ENCODE peak calls at places on chromosome 1, in five cellular contexts. S is A549, R is K562, P is HepG2, D is GM12878. U is an unnamed sample.

GRCh38 chr1:17122449-17123194 is 3.4 kb upstream of the PADI2 start:
- DNase-seq in S (peak), R (no peak), P (peak), D (no peak), U (no peak)

GRCh38 chr1:186925881-186926676 is 97.3 kb downstream of the PLA2G4A start:
- DNase-seq in S (no peak), R (no peak), P (no peak), D (no peak), U (no peak)

GRCh38 chr1:57857809-57858208 is 433.9 kb upstream of the DAB1 start:
- DNase-seq in S (no peak), R (no peak), P (no peak), D (no peak), U (no peak)

GRCh38 chr1:170707959-170708666 is 44.2 kb downstream of the PRRX1 start:
- DNase-seq in S (peak), R (no peak), P (peak), D (no peak), U (no peak)

GRCh38 chr1:231139125-231139649 is 22.7 kb upstream of the TRIM67 start:
- DNase-seq in S (peak), R (no peak), P (no peak), D (no peak), U (no peak)

GRCh38 chr1:65505547-65506325 is 85.3 kb downstream of the LEPR start:
- DNase-seq in S (no peak), R (no peak), P (no peak), D (no peak), U (no peak)

GRCh38 chr1:181159451-181160151 is 71.1 kb downstream of the IER5 start:
- DNase-seq in S (no peak), R (no peak), P (no peak), D (no peak), U (no peak)

GRCh38 chr1:172141351-172142000 is 279.0 kb upstream of the C1orf105 start:
- DNase-seq in S (no peak), R (no peak), P (no peak), D (no peak), U (no peak)

GRCh38 chr1:200473698-200474371 is 64.0 kb upstream of the ZNF281 start:
- DNase-seq in S (no peak), R (no peak), P (no peak), D (peak), U (no peak)

GRCh38 chr1:17392199-17392740 is 20.3 kb downstream of the PADI6 start:
- DNase-seq in S (no peak), R (no peak), P (no peak), D (no peak), U (no peak)

GRCh38 chr1:244325056-244325764 is 126.5 kb downstream of the ADSS2 start:
- DNase-seq in S (no peak), R (no peak), P (no peak), D (peak), U (no peak)

GRCh38 chr1:11938722-11939526 is 4.4 kb downstream of the PLOD1 start:
- DNase-seq in S (no peak), R (peak), P (no peak), D (no peak), U (no peak)

GRCh38 chr1:1942753-1943656 is 23.9 kb upstream of the TMEM52 start:
- DNase-seq in S (no peak), R (no peak), P (peak), D (no peak), U (no peak)

GRCh38 chr1:2088434-2088833 is 38.2 kb downstream of the PRKCZ start:
- DNase-seq in S (no peak), R (no peak), P (no peak), D (no peak), U (no peak)

GRCh38 chr1:50976111-50976889 is 6.3 kb downstream of the CDKN2C start:
- DNase-seq in S (peak), R (peak), P (no peak), D (no peak), U (no peak)

GRCh38 chr1:21344750-21345443 is 54.6 kb upstream of the ECE1 start:
- DNase-seq in S (no peak), R (peak), P (no peak), D (no peak), U (peak)

GRCh38 chr1:18649713-18650370 is 19.2 kb downstream of the PAX7 start:
- DNase-seq in S (no peak), R (no peak), P (no peak), D (no peak), U (no peak)

GRCh38 chr1:214314178-214314843 is 33.4 kb downstream of the SMYD2 start:
- DNase-seq in S (no peak), R (no peak), P (no peak), D (no peak), U (no peak)

GRCh38 chr1:212098771-212099170 is 63.2 kb downstream of the DTL start:
- DNase-seq in S (no peak), R (no peak), P (no peak), D (no peak), U (no peak)

GRCh38 chr1:246271516-246271915 is 235.6 kb downstream of the SMYD3 start:
- DNase-seq in S (no peak), R (no peak), P (no peak), D (no peak), U (no peak)

GRCh38 chr1:161258439-161259386 is at the start of gene PCP4L1:
- DNase-seq in S (peak), R (no peak), P (no peak), D (no peak), U (peak)

GRCh38 chr1:66412689-66413088 is 121.3 kb upstream of the SGIP1 start:
- DNase-seq in S (no peak), R (no peak), P (no peak), D (no peak), U (no peak)

GRCh38 chr1:212515329-212515760 is 82.6 kb downstream of the NENF start:
- DNase-seq in S (no peak), R (no peak), P (no peak), D (no peak), U (no peak)

GRCh38 chr1:74010206-74010605 is 187.8 kb downstream of the LRRIQ3 start:
- DNase-seq in S (no peak), R (no peak), P (peak), D (no peak), U (peak)

GRCh38 chr1:159924025-159924790 is 1.1 kb downstream of the TAGLN2 start:
- DNase-seq in S (peak), R (peak), P (peak), D (no peak), U (no peak)
- TF ChIP-seq ESRRA in S (no peak), R (peak), P (no peak), D (no peak), U (no peak)

DNA sequence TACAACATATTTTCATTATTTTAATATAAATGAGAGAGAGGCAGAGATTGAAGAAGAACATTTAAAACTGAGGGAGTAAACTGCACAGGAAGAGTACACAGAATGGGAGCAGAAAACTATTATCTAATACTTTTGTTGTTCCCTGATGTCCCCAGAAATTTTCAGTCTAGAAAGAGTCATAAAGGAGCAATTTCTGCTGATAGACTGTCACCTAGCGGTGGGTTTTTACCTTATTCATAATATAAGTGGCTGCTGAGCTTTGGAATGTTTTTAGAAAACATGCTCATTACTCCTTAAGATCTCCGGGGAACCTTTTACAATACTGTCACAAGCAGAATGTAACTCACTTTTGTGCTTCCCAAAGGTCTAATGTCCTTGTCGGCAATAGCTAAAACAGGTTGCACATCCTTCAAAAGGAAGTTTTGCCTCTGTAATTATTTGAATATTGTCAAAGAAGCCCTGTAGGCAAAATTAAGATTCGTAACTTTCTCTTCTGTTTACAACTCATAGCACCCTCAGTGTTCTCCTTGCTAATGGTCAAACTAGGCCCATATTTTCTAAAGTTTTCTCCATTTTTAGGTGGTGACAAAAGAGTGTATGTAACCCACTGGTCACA is 4.9 kb upstream of the NPL start:
- DNase-seq in S (peak), R (peak), P (peak), D (no peak), U (no peak)
- TF ChIP-seq ESRRA in S (no peak), R (no peak), P (no peak), D (no peak), U (no peak)

GRCh38 chr1:147542549-147542857 is 1.2 kb downstream of the BCL9 start:
- DNase-seq in S (no peak), R (no peak), P (no peak), D (no peak), U (no peak)

GRCh38 chr1:147539122-147539575 is 2.2 kb upstream of the BCL9 start:
- DNase-seq in S (peak), R (peak), P (peak), D (no peak), U (no peak)

GRCh38 chr1:147547065-147547464 is 5.8 kb downstream of the BCL9 start:
- DNase-seq in S (no peak), R (no peak), P (no peak), D (no peak), U (no peak)

GRCh38 chr1:147545133-147545532 is 3.8 kb downstream of the BCL9 start:
- DNase-seq in S (no peak), R (no peak), P (no peak), D (peak), U (peak)

DNA sequence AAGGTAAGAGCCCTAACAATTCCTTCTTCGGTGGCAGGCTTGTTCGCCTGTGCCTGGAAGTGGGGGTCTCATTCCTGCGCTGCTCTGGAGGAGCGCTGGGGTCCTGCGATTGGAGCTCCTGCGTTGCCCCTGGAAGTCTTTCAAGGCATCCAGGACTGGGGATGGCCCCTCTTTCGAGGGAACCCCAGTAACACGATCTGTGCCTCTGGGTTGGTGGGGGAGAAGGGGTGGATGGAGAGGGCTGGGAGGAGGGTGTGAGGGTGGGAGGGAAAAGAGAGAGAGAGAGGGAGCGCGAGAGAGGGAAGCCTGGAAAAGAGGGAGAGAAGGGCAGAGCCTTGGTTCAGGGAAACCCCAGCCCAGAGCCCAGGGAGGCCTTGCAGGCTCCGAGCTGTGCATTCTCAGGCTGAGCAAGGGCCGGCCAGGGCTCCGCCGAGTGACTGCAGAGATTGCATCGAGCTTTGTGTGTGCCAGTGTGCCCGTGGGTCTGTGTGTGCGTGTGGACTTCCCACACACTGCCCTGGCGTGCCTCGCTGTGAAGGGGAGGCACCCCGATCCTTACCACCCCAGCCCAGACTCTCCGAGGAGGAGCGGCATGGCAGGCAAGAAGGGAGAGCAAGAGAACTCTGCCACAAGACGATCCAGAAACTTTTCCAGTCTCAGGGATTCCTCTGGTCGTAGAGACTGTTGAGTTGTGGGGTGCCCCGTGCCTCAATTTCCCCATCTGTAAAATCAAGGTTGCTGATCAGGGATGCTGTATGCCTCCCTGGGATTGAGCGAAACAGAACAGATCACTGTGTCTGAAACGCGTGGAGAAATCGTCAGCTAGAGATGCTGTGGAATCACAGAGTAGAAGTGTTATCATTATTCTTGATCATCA is 609 bp downstream of the BCL9 start:
- DNase-seq in S (no peak), R (no peak), P (no peak), D (no peak), U (peak)
- TF ChIP-seq ESRRA in S (no peak), R (no peak), P (no peak), D (no peak), U (no peak)

DNA sequence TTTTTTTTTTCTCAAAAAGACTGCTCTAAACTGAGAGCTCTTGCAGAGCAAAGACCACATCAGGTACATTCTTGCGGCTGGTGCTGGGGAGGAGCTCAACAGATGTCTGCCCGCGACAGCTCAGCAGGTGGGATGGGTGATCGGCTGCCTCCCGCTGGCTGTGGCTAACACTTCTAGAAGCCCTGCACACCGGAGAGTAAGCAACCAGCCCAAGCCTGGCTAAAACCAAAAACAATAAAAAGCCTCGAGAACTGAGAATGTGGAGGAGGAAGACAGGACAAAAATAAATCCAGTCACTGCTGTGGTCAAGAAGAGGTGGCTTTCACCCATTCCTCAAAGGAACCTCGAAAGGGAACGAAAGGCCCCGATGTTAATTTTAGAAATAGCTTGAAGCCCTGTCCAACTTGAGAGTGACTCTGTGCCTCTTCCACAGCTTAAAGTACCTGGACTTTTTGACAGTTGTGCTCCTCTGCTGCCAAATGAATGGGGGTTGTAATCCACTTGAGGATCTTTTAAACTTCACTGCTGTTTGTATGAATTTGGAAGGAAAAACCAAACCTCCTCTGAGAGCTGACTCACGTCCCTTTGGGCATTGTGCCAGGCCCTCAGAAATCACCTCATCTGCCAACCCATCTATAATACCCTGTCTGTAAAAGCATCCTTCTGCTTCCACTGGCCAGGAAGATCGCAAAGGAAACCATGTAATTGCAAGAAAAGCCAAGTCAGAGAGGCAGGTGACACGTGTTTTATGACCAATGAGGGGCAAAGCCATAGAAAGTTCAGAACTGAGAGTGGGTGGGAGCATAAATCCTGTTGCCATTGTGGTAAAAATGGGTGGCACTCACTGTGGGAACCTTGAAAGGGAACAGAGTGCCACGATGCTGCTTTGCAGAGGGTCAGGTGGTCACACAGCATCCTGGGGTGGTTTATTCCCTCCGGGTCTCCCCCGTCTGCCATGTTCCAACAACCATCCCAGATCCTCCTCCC is 78.5 kb downstream of the KCNN3 start:
- DNase-seq in S (no peak), R (no peak), P (no peak), D (peak), U (no peak)
- TF ChIP-seq ESRRA in S (no peak), R (no peak), P (no peak), D (no peak), U (no peak)

GRCh38 chr1:223772771-223773160 is 60.4 kb downstream of the CAPN2 start:
- DNase-seq in S (no peak), R (no peak), P (no peak), D (no peak), U (no peak)
- TF ChIP-seq ESRRA in S (no peak), R (no peak), P (no peak), D (no peak), U (no peak)

GRCh38 chr1:30509670-30510069 is 213.7 kb downstream of the MATN1 start:
- DNase-seq in S (no peak), R (no peak), P (no peak), D (no peak), U (no peak)

GRCh38 chr1:30511563-30512252 is 211.7 kb downstream of the MATN1 start:
- DNase-seq in S (peak), R (no peak), P (no peak), D (no peak), U (no peak)

GRCh38 chr1:30512253-30512921 is 211.0 kb downstream of the MATN1 start:
- DNase-seq in S (no peak), R (no peak), P (no peak), D (no peak), U (peak)

GRCh38 chr1:30512922-30513265 is 210.5 kb downstream of the MATN1 start:
- DNase-seq in S (no peak), R (no peak), P (no peak), D (no peak), U (no peak)

DNA sequence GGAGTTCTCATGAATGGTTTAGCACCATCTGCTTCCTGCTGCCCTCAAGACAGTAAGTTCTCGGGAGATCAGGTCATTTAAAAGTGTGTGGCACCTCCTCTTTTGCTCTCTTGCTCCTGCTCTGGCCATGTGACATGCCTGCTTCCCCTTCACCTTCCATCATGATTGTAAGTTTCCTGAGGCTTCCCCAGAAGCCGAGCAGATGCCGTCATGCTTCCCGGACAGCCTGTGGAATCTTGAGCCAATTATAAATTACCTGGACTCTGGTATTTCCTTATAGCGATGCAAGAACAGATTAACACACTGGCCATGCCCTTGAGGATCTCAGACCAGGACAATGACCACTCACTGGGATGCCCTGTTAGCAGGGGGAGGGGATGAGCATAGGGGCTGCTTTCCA is 212.3 kb downstream of the MATN1 start:
- DNase-seq in S (no peak), R (no peak), P (no peak), D (no peak), U (no peak)
- TF ChIP-seq ESRRA in S (no peak), R (no peak), P (no peak), D (no peak), U (no peak)

GRCh38 chr1:225354906-225355305 is 72.9 kb downstream of the LBR start:
- DNase-seq in S (no peak), R (no peak), P (no peak), D (no peak), U (no peak)
- TF ChIP-seq ESRRA in S (no peak), R (no peak), P (no peak), D (no peak), U (no peak)

GRCh38 chr1:78102082-78102481 is 56.3 kb downstream of the GIPC2 start:
- DNase-seq in S (peak), R (no peak), P (no peak), D (no peak), U (no peak)
- TF ChIP-seq ESRRA in S (no peak), R (no peak), P (no peak), D (no peak), U (no peak)

GRCh38 chr1:111565079-111565478 is 54.5 kb upstream of the RAP1A start:
- DNase-seq in S (no peak), R (no peak), P (no peak), D (no peak), U (no peak)
- TF ChIP-seq ESRRA in S (no peak), R (no peak), P (no peak), D (no peak), U (no peak)

GRCh38 chr1:234530641-234531040 is 51.7 kb upstream of the TARBP1 start:
- DNase-seq in S (no peak), R (no peak), P (no peak), D (no peak), U (no peak)

GRCh38 chr1:234529095-234529494 is 50.1 kb upstream of the TARBP1 start:
- DNase-seq in S (no peak), R (no peak), P (no peak), D (no peak), U (no peak)

GRCh38 chr1:234527346-234527745 is 48.4 kb upstream of the TARBP1 start:
- DNase-seq in S (no peak), R (no peak), P (no peak), D (no peak), U (no peak)

GRCh38 chr1:234529661-234530237 is 50.8 kb upstream of the TARBP1 start:
- DNase-seq in S (no peak), R (no peak), P (no peak), D (no peak), U (no peak)

GRCh38 chr1:234528073-234528865 is 49.3 kb upstream of the TARBP1 start:
- DNase-seq in S (no peak), R (peak), P (no peak), D (no peak), U (no peak)
- TF ChIP-seq ESRRA in S (no peak), R (no peak), P (no peak), D (no peak), U (no peak)

U was measured in WTC11.